ENCODE peak calls at places on chromosomes 3 and 15, in four cellular contexts. I is RWPE1, R is islet precursor cell, S is NCI-H2081 treated with DMSO at 0.1 percent for 48 hours. D is an unnamed sample.

GRCh38 chr3:94336076-94336741 is 273.3 kb downstream of the NSUN3 start:
- DNase-seq in I (peak; percentile 19), R (peak; percentile 51), S (no peak), D (no peak)

GRCh38 chr3:185335799-185336198 is 27.1 kb upstream of the MAP3K13 start:
- DNase-seq in I (peak; percentile 85), R (peak; percentile 65), S (no peak), D (no peak)

GRCh38 chr3:192514081-192514753 is 213.1 kb downstream of the FGF12 start:
- DNase-seq in I (peak; percentile 26), R (peak; percentile 75), S (no peak), D (no peak)

GRCh38 chr15:90036806-90037509 is 35.8 kb downstream of the ZNF710 start:
- DNase-seq in I (no peak), R (peak; percentile 40), S (no peak), D (no peak)

GRCh38 chr3:16715281-16715680 is 110.1 kb upstream of the DAZL start:
- DNase-seq in I (no peak), R (no peak), S (no peak), D (no peak)

GRCh38 chr3:196097373-196098154 is 15.7 kb upstream of the TFRC start:
- DNase-seq in I (no peak), R (no peak), S (no peak), D (no peak)

GRCh38 chr3:112794622-112795172 is 52.0 kb downstream of the CD200R1L start:
- DNase-seq in I (no peak), R (no peak), S (no peak), D (no peak)

GRCh38 chr3:168049366-168049974 is 46.3 kb downstream of the GOLIM4 start:
- DNase-seq in I (no peak), R (no peak), S (peak; percentile 96), D (no peak)

GRCh38 chr3:39184081-39184967 is 8.1 kb downstream of the XIRP1 start:
- DNase-seq in I (no peak), R (no peak), S (no peak), D (no peak)

GRCh38 chr3:10285742-10286524 is 6.8 kb downstream of the GHRL start:
- DNase-seq in I (no peak), R (no peak), S (no peak), D (no peak)

GRCh38 chr15:88344786-88345185 is 88.2 kb upstream of the NTRK3 start:
- DNase-seq in I (no peak), R (no peak), S (no peak), D (no peak)

GRCh38 chr15:44370830-44371229 is 56.6 kb upstream of the CTDSPL2 start:
- DNase-seq in I (no peak), R (no peak), S (no peak), D (no peak)

GRCh38 chr15:68470049-68470738 is 38.2 kb upstream of the ITGA11 start:
- DNase-seq in I (no peak), R (no peak), S (no peak), D (no peak)

GRCh38 chr3:127820221-127820870 is 2.0 kb downstream of the MGLL start:
- DNase-seq in I (no peak), R (peak; percentile 55), S (no peak), D (no peak)

GRCh38 chr3:129577925-129578742 is 28.3 kb downstream of the PLXND1 start:
- DNase-seq in I (no peak), R (no peak), S (no peak), D (no peak)

GRCh38 chr3:42262525-42262924 is 3.5 kb downstream of the CCK start:
- DNase-seq in I (peak; percentile 75), R (peak; percentile 73), S (no peak), D (no peak)

GRCh38 chr3:141486735-141487418 is at the start of gene RASA2:
- DNase-seq in I (peak; percentile 83), R (peak; percentile 83), S (peak; percentile 46), D (no peak)

GRCh38 chr3:38823186-38823585 is 7.2 kb upstream of the SCN10A start:
- DNase-seq in I (no peak), R (no peak), S (no peak), D (no peak)

GRCh38 chr3:14396293-14396692 is 6.1 kb upstream of the SLC6A6 start:
- DNase-seq in I (no peak), R (no peak), S (no peak), D (no peak)

GRCh38 chr3:191290311-191291025 is 38.7 kb upstream of the CCDC50 start:
- DNase-seq in I (no peak), R (no peak), S (no peak), D (no peak)

GRCh38 chr3:108031893-108032292 is 58.9 kb downstream of the CD47 start:
- DNase-seq in I (no peak), R (no peak), S (no peak), D (no peak)

GRCh38 chr3:17850448-17850847 is 108.0 kb upstream of the TBC1D5 start:
- DNase-seq in I (no peak), R (no peak), S (no peak), D (no peak)

GRCh38 chr3:105085506-105085905 is 281.2 kb upstream of the ALCAM start:
- DNase-seq in I (no peak), R (no peak), S (no peak), D (no peak)

GRCh38 chr3:25897019-25897418 is 107.1 kb downstream of the OXSM start:
- DNase-seq in I (no peak), R (peak; percentile 71), S (no peak), D (no peak)

GRCh38 chr15:52529940-52530339 is 1.3 kb upstream of the MYO5A start:
- DNase-seq in I (no peak), R (no peak), S (no peak), D (no peak)

GRCh38 chr3:8421711-8422110 is 79.9 kb upstream of the LMCD1 start:
- DNase-seq in I (no peak), R (no peak), S (no peak), D (no peak)

GRCh38 chr3:148464246-148464645 is 233.5 kb upstream of the AGTR1 start:
- DNase-seq in I (no peak), R (no peak), S (no peak), D (no peak)

GRCh38 chr15:95365615-95366107 is 964.8 kb upstream of the NR2F2 start:
- DNase-seq in I (no peak), R (no peak), S (no peak), D (no peak)

GRCh38 chr3:55664387-55664786 is 177.3 kb upstream of the WNT5A start:
- DNase-seq in I (no peak), R (peak; percentile 61), S (no peak), D (no peak)

D was measured in NCI-H187 treated with DMSO at 0.1 percent for 48 hours.